ENCODE peak calls at places on chromosomes 16 and 17, in five cellular contexts. One of them, this sample, is unnamed.

GRCh38 chr16:4140652-4141051 is 24.4 kb upstream of the ADCY9 start:
- DNase-seq in tibial nerve: no peak
- DNase-seq in mucosa of descending colon: no peak
- DNase-seq in tibial artery: no peak
- DNase-seq in psoas muscle: no peak
- DNase-seq in this sample: no peak

GRCh38 chr17:7308625-7309433 is 1.4 kb downstream of the EIF5A start:
- DNase-seq in tibial nerve: peak
- DNase-seq in tibial artery: peak
- DNase-seq in mucosa of descending colon: peak
- DNase-seq in psoas muscle: peak
- DNase-seq in this sample: peak

GRCh38 chr16:1331712-1332617 is 1.5 kb upstream of the BAIAP3 start:
- DNase-seq in mucosa of descending colon: peak
- DNase-seq in tibial artery: no peak
- DNase-seq in psoas muscle: peak
- DNase-seq in tibial nerve: no peak
- DNase-seq in this sample: peak

GRCh38 chr17:50920891-50921595 is 54.9 kb upstream of the TOB1 start:
- DNase-seq in tibial artery: no peak
- DNase-seq in tibial nerve: no peak
- DNase-seq in mucosa of descending colon: peak
- DNase-seq in psoas muscle: no peak
- DNase-seq in this sample: no peak

GRCh38 chr17:64262422-64263260 is at the start of gene TEX2:
- DNase-seq in tibial nerve: peak
- DNase-seq in psoas muscle: peak
- DNase-seq in tibial artery: peak
- DNase-seq in mucosa of descending colon: peak
- DNase-seq in this sample: peak

GRCh38 chr16:57591086-57591869 is 37.2 kb upstream of the ADGRG1 start:
- DNase-seq in mucosa of descending colon: peak
- DNase-seq in tibial artery: peak
- DNase-seq in psoas muscle: peak
- DNase-seq in tibial nerve: peak
- DNase-seq in this sample: peak

GRCh38 chr17:29237476-29238132 is 9.1 kb upstream of the CRYBA1 start:
- DNase-seq in mucosa of descending colon: no peak
- DNase-seq in tibial artery: no peak
- DNase-seq in psoas muscle: no peak
- DNase-seq in tibial nerve: no peak
- DNase-seq in this sample: no peak

GRCh38 chr16:52203096-52203495 is 343.8 kb downstream of the TOX3 start:
- DNase-seq in tibial nerve: no peak
- DNase-seq in mucosa of descending colon: no peak
- DNase-seq in tibial artery: no peak
- DNase-seq in psoas muscle: no peak
- DNase-seq in this sample: no peak

GRCh38 chr17:1793447-1793806 is 31.6 kb downstream of the SERPINF1 start:
- DNase-seq in mucosa of descending colon: no peak
- DNase-seq in psoas muscle: no peak
- DNase-seq in tibial artery: no peak
- DNase-seq in tibial nerve: no peak
- DNase-seq in this sample: no peak

GRCh38 chr17:19470529-19471261 is 59.7 kb downstream of the RNF112 start:
- DNase-seq in mucosa of descending colon: peak
- DNase-seq in tibial artery: peak
- DNase-seq in psoas muscle: peak
- DNase-seq in tibial nerve: peak
- DNase-seq in this sample: peak

GRCh38 chr16:10069374-10069773 is 112.9 kb downstream of the GRIN2A start:
- DNase-seq in tibial artery: no peak
- DNase-seq in psoas muscle: no peak
- DNase-seq in mucosa of descending colon: no peak
- DNase-seq in tibial nerve: no peak
- DNase-seq in this sample: peak

GRCh38 chr16:57041182-57042156 is 50.9 kb upstream of the CPNE2 start:
- DNase-seq in tibial artery: no peak
- DNase-seq in tibial nerve: no peak
- DNase-seq in psoas muscle: no peak
- DNase-seq in mucosa of descending colon: peak
- DNase-seq in this sample: no peak

GRCh38 chr17:63331301-63331700 is 114.8 kb downstream of the CYB561 start:
- DNase-seq in tibial artery: no peak
- DNase-seq in mucosa of descending colon: no peak
- DNase-seq in tibial nerve: no peak
- DNase-seq in psoas muscle: no peak
- DNase-seq in this sample: no peak

GRCh38 chr16:1786242-1787055 is 3.7 kb downstream of the NUBP2 start:
- DNase-seq in psoas muscle: peak
- DNase-seq in mucosa of descending colon: peak
- DNase-seq in tibial nerve: no peak
- DNase-seq in tibial artery: no peak
- DNase-seq in this sample: peak

GRCh38 chr17:1375615-1376014 is 24.4 kb downstream of the YWHAE start:
- DNase-seq in mucosa of descending colon: no peak
- DNase-seq in tibial nerve: no peak
- DNase-seq in tibial artery: no peak
- DNase-seq in psoas muscle: no peak
- DNase-seq in this sample: no peak

GRCh38 chr17:18129041-18129502 is 20.5 kb downstream of the MYO15A start:
- DNase-seq in mucosa of descending colon: no peak
- DNase-seq in tibial nerve: no peak
- DNase-seq in tibial artery: no peak
- DNase-seq in psoas muscle: no peak
- DNase-seq in this sample: peak

GRCh38 chr17:61574542-61575351 is 16.3 kb downstream of the NACA2 start:
- DNase-seq in psoas muscle: no peak
- DNase-seq in mucosa of descending colon: peak
- DNase-seq in tibial nerve: no peak
- DNase-seq in tibial artery: no peak
- DNase-seq in this sample: no peak

GRCh38 chr16:56355786-56356275 is 69.5 kb downstream of the AMFR start:
- DNase-seq in psoas muscle: no peak
- DNase-seq in mucosa of descending colon: peak
- DNase-seq in tibial artery: peak
- DNase-seq in tibial nerve: peak
- DNase-seq in this sample: no peak

GRCh38 chr17:41844971-41845370 is 7.3 kb downstream of the KLHL10 start:
- DNase-seq in tibial nerve: no peak
- DNase-seq in psoas muscle: no peak
- DNase-seq in tibial artery: no peak
- DNase-seq in mucosa of descending colon: no peak
- DNase-seq in this sample: no peak

GRCh38 chr17:9185142-9185541 is 163.8 kb downstream of the NTN1 start:
- DNase-seq in tibial artery: no peak
- DNase-seq in tibial nerve: no peak
- DNase-seq in psoas muscle: no peak
- DNase-seq in mucosa of descending colon: no peak
- DNase-seq in this sample: no peak

GRCh38 chr17:37710344-37710886 is 34.4 kb downstream of the HNF1B start:
- DNase-seq in tibial nerve: no peak
- DNase-seq in tibial artery: peak
- DNase-seq in mucosa of descending colon: peak
- DNase-seq in psoas muscle: no peak
- DNase-seq in this sample: peak

DNA sequence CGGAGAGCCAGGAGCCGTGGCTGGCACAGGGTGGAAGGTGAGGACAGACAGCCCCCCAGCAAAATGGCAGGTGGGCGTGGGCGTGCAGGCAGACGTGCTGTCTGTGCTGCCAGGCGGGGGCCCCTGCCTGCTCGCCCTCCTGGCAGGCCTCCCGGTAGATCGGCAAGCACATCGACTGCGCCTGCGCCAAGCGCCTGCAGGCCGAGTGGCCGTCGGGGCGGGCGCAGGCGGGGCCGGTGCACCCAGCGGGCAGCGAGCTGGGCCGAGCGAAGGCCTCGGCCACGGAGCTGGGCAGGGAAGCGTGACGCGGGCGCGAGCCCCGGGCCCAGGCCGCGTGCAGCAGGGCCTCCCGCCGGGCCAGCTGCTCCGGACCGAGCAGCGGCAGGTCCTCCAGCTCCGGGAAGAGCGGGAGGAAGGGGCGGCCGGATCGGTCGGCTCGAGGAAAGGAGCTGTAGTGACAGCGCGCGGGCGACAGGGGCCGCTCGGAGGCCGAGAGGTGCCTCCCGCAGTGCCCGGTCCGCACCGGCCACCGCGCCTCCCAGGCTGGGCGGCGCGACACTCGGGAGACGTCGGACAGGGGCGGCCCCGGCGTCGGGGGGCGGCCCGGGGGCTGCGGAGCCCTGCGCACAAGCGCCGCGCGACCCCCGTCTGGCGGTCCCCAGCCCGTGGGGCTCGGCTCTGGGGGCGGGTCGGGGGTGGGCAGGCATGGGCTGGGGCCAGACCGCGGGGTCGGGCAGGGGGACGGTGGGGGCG is 16.9 kb downstream of the GRIN2C start:
- DNase-seq in tibial artery: no peak
- DNase-seq in mucosa of descending colon: peak
- DNase-seq in tibial nerve: peak
- DNase-seq in psoas muscle: peak
- DNase-seq in this sample: peak
- H3K4me3 ChIP-seq in tibial artery: peak
- H3K4me3 ChIP-seq in mucosa of descending colon: no peak
- H3K4me3 ChIP-seq in tibial nerve: peak
- H3K4me3 ChIP-seq in psoas muscle: peak
- H3K4me3 ChIP-seq in this sample: peak

DNA sequence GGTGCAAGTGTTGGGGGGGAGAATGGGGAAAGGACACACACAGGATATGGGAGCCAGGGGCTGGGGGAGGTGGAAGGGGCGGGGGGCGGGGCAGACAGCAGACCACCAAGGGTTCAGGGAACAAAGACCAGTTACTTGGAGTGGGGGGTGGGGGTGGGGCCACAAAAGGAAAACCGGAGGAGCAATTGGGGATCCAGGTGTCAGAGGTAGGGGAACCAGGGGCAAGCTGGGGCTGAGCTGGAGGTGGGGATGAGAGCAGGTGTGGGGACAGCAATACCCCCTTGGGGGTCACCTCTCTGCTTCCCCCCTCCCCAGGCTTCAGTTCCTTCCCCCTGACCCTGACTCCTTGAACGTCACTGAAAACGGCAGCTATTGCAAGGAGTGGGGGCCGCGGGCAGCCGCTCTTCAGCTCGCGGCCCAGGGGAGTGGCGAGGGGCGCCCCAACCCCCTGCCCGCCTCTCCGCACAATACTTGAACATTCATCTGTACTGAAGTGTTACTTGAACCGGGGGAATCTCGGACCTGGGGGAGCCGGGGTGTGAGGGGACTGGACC is 1.3 kb upstream of the ORAI3 start:
- DNase-seq in psoas muscle: no peak
- DNase-seq in tibial artery: no peak
- DNase-seq in mucosa of descending colon: no peak
- DNase-seq in tibial nerve: no peak
- DNase-seq in this sample: no peak
- H3K4me3 ChIP-seq in psoas muscle: no peak
- H3K4me3 ChIP-seq in tibial artery: peak
- H3K4me3 ChIP-seq in mucosa of descending colon: no peak
- H3K4me3 ChIP-seq in tibial nerve: peak
- H3K4me3 ChIP-seq in this sample: no peak

GRCh38 chr16:3012246-3012645 is 477 bp upstream of the CLDN9 start:
- DNase-seq in psoas muscle: no peak
- DNase-seq in tibial nerve: no peak
- DNase-seq in tibial artery: no peak
- DNase-seq in mucosa of descending colon: no peak
- DNase-seq in this sample: no peak

GRCh38 chr16:3009568-3010390 is 2.9 kb upstream of the CLDN9 start:
- DNase-seq in tibial artery: no peak
- DNase-seq in psoas muscle: no peak
- DNase-seq in mucosa of descending colon: no peak
- DNase-seq in tibial nerve: no peak
- DNase-seq in this sample: no peak

GRCh38 chr16:3007957-3008748 is 4.6 kb upstream of the CLDN9 start:
- DNase-seq in tibial nerve: no peak
- DNase-seq in mucosa of descending colon: peak
- DNase-seq in tibial artery: no peak
- DNase-seq in psoas muscle: no peak
- DNase-seq in this sample: no peak

GRCh38 chr16:3008749-3009088 is 4.0 kb upstream of the CLDN9 start:
- DNase-seq in mucosa of descending colon: no peak
- DNase-seq in psoas muscle: no peak
- DNase-seq in tibial artery: no peak
- DNase-seq in tibial nerve: no peak
- DNase-seq in this sample: no peak

DNA sequence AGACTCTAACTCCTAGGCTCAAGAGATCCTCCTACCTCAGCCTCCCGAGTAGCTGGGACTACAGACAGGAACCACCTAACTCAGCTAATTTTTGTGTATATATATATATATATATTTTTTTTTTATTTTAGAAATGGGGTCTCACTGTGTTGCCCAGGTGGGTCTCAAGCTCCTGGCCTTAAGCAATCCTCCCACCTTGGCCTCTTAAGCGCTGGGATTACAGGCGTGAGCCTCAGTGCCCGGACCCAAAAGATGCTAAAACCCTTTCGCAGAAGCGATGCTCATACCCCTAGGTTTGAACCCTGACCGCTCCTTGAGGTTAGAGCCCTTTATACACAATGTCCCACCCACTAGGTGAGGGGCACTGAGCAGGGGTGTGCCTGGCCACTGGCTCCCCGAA is 2.2 kb upstream of the CLDN9 start:
- DNase-seq in psoas muscle: no peak
- DNase-seq in mucosa of descending colon: no peak
- DNase-seq in tibial nerve: no peak
- DNase-seq in tibial artery: no peak
- DNase-seq in this sample: no peak
- H3K4me3 ChIP-seq in psoas muscle: no peak
- H3K4me3 ChIP-seq in mucosa of descending colon: no peak
- H3K4me3 ChIP-seq in tibial nerve: no peak
- H3K4me3 ChIP-seq in tibial artery: no peak
- H3K4me3 ChIP-seq in this sample: no peak

DNA sequence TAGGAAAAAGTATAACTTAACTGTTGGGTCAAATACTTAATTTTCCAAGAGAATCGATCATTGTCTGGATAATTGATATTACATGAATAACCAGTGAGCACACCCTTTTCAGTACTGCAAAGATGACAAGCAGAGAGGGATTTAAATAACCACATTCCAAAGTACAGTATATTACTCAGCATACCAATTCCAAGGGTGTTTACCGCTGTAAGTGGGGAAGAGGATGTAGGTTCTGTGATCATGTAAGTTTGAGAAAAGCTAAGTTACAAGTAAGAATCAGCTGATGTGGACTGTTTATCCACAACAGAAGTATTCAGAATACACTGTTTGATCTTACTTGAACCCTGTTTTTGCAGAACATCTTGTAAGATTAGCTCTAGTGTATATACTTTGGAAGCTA is 6.1 kb downstream of the GDE1 start:
- DNase-seq in psoas muscle: no peak
- DNase-seq in tibial nerve: no peak
- DNase-seq in mucosa of descending colon: no peak
- DNase-seq in tibial artery: no peak
- DNase-seq in this sample: no peak
- H3K4me3 ChIP-seq in psoas muscle: no peak
- H3K4me3 ChIP-seq in tibial nerve: no peak
- H3K4me3 ChIP-seq in mucosa of descending colon: no peak
- H3K4me3 ChIP-seq in tibial artery: no peak
- H3K4me3 ChIP-seq in this sample: no peak